ENCODE peak calls at places on chromosomes 4 and X, in ten cellular contexts. Y is endothelial cell of umbilical vein; B is mucosa of descending colon; R is cardiac fibroblast; J is CD4-positive, alpha-beta T cell; T is fibroblast of gingiva; H is tibial nerve; O is GM20000; C is neural progenitor cell; P is GM19239. N is an unnamed sample.

GRCh38 chrX:11770320-11770719 is 12.3 kb downstream of the MSL3 start:
- DNase-seq in T (peak; percentile 43), Y (peak; percentile 51), O (peak; percentile 41), J (no peak), P (no peak), B (no peak), H (no peak), C (peak; percentile 54), R (peak; percentile 68), N (no peak)

GRCh38 chr4:169540774-169541173 is 71.6 kb downstream of the NEK1 start:
- DNase-seq in R (no peak), P (no peak), H (no peak), T (no peak), O (no peak), B (no peak), Y (no peak), J (no peak), C (no peak), N (no peak)

GRCh38 chr4:42398448-42399355 is 1.4 kb downstream of the SHISA3 start:
- DNase-seq in H (no peak), R (no peak), Y (peak; percentile 44), T (no peak), P (no peak), C (peak; percentile 84), B (no peak), J (no peak), O (no peak), N (no peak)

GRCh38 chr4:118381902-118382301 is 29.1 kb upstream of the PRSS12 start:
- DNase-seq in C (no peak), P (no peak), T (no peak), O (no peak), J (no peak), R (no peak), B (no peak), H (no peak), Y (no peak), N (no peak)

GRCh38 chr4:139532951-139533350 is 23.1 kb downstream of the SETD7 start:
- DNase-seq in P (no peak), Y (no peak), C (no peak), T (no peak), O (no peak), B (no peak), J (no peak), H (no peak), R (no peak), N (no peak)

GRCh38 chrX:4656419-4656818 is 943.0 kb upstream of the PRKX start:
- DNase-seq in J (no peak), Y (no peak), B (no peak), P (no peak), T (no peak), O (no peak), C (no peak), R (no peak), H (no peak), N (no peak)

GRCh38 chrX:146887020-146887419 is 72.5 kb upstream of the CXorf51A start:
- DNase-seq in J (no peak), P (no peak), R (no peak), O (no peak), Y (no peak), C (no peak), T (no peak), B (no peak), H (no peak), N (no peak)

GRCh38 chr4:31194823-31195222 is 474.7 kb downstream of the PCDH7 start:
- DNase-seq in Y (peak; percentile 85), R (peak; percentile 6), P (no peak), T (peak; percentile 1), H (no peak), B (no peak), J (no peak), C (no peak), O (no peak), N (no peak)

GRCh38 chrX:57573754-57574153 is 18.1 kb upstream of the ZXDB start:
- DNase-seq in J (no peak), H (no peak), P (no peak), T (no peak), B (no peak), R (peak; percentile 44), Y (peak; percentile 11), C (peak; percentile 39), O (no peak), N (no peak)

GRCh38 chr4:121726642-121727268 is 30.0 kb upstream of the ANXA5 start:
- DNase-seq in C (peak; percentile 56), T (peak; percentile 63), Y (peak; percentile 79), H (no peak), B (no peak), R (peak; percentile 86), O (peak; percentile 62), P (peak; percentile 23), J (no peak), N (peak; percentile 43)

GRCh38 chrX:101206471-101206870 is 13.1 kb upstream of the DRP2 start:
- DNase-seq in P (no peak), H (no peak), O (peak; percentile 26), J (no peak), C (peak; percentile 9), R (peak; percentile 67), T (peak; percentile 27), B (no peak), Y (peak; percentile 52), N (no peak)

GRCh38 chr4:64272432-64272831 is 136.8 kb downstream of the TECRL start:
- DNase-seq in O (no peak), B (no peak), Y (no peak), P (no peak), H (no peak), J (no peak), R (no peak), T (no peak), C (no peak), N (no peak)

GRCh38 chrX:69262036-69262905 is 97.0 kb upstream of the PJA1 start:
- DNase-seq in O (no peak), Y (no peak), C (no peak), P (no peak), B (no peak), H (no peak), R (peak; percentile 1), J (no peak), T (peak; percentile 2), N (no peak)

GRCh38 chr4:163895369-163896005 is 401.0 kb downstream of the TMA16 start:
- DNase-seq in R (no peak), H (no peak), Y (no peak), O (no peak), C (no peak), T (no peak), B (no peak), J (peak; percentile 2), P (no peak), N (no peak)

GRCh38 chr4:107719211-107719926 is 665 bp downstream of the PAPSS1 start:
- DNase-seq in R (peak; percentile 34), H (peak; percentile 15), J (no peak), O (peak; percentile 26), Y (peak; percentile 47), C (no peak), P (peak; percentile 4), B (no peak), T (peak; percentile 14), N (no peak)

GRCh38 chrX:78111140-78111931 is 7.3 kb downstream of the PGK1 start:
- DNase-seq in C (no peak), H (no peak), O (no peak), P (no peak), R (no peak), Y (no peak), J (no peak), B (no peak), T (no peak), N (no peak)

GRCh38 chr4:24394041-24394440 is 190.3 kb downstream of the DHX15 start:
- DNase-seq in C (no peak), R (peak; percentile 4), T (no peak), J (no peak), B (no peak), Y (no peak), P (no peak), H (no peak), O (no peak), N (no peak)

GRCh38 chrX:331772-332495 is 13.3 kb upstream of the GTPBP6 start:
- DNase-seq in B (peak; percentile 32), H (no peak), P (no peak), T (no peak), O (no peak), J (no peak), C (no peak), R (no peak), Y (no peak), N (no peak)

GRCh38 chr4:180028682-180029081 is 2214.5 kb upstream of the TENM3 start:
- DNase-seq in O (no peak), J (no peak), B (no peak), Y (no peak), R (peak; percentile 1), H (no peak), C (peak; percentile 86), T (no peak), P (no peak), N (no peak)

GRCh38 chr4:10521386-10521785 is 64.2 kb upstream of the ZNF518B start:
- DNase-seq in R (no peak), B (no peak), C (no peak), O (no peak), J (no peak), H (no peak), P (no peak), T (no peak), Y (no peak), N (no peak)

GRCh38 chrX:33721927-33722326 is 410.2 kb downstream of the FAM47A start:
- DNase-seq in T (no peak), R (no peak), P (no peak), J (no peak), H (no peak), C (no peak), B (no peak), Y (no peak), O (no peak), N (no peak)

GRCh38 chrX:45710081-45710801 is 509.6 kb upstream of the DIPK2B start:
- DNase-seq in O (peak; percentile 17), B (no peak), P (peak; percentile 0), Y (peak; percentile 76), T (peak; percentile 90), J (no peak), H (no peak), C (no peak), R (peak; percentile 96), N (peak; percentile 66)

N was measured in GM06990.